ENCODE peak calls at places on chromosomes 7 and 10, in four cellular contexts. D is heart left ventricle, C is mucosa of descending colon, E is kidney epithelial cell. K is an unnamed sample.

GRCh38 chr10:123309740-123310139 is 155.5 kb downstream of the BUB3 start:
- DNase-seq in C (no peak), D (no peak), E (no peak), K (no peak)

GRCh38 chr7:2403718-2404648 is 572 bp downstream of the CHST12 start:
- DNase-seq in E (no peak), C (peak; percentile 60), D (peak; percentile 50), K (peak; percentile 29)

GRCh38 chr10:100878291-100878910 is 34.4 kb upstream of the SLF2 start:
- DNase-seq in D (peak; percentile 36), E (no peak), C (peak; percentile 65), K (peak; percentile 67)

GRCh38 chr10:51718804-51719291 is 19.5 kb upstream of the CSTF2T start:
- DNase-seq in E (peak; percentile 45), C (no peak), D (no peak), K (peak; percentile 44)

GRCh38 chr7:114976666-114977065 is 54.8 kb downstream of the MDFIC start:
- DNase-seq in E (no peak), D (no peak), C (no peak), K (no peak)

GRCh38 chr7:151885202-151885580 is 8.3 kb upstream of the PRKAG2 start:
- DNase-seq in E (no peak), D (no peak), C (no peak), K (no peak)

GRCh38 chr10:51233337-51234100 is 159.2 kb downstream of the PRKG1 start:
- DNase-seq in C (no peak), E (no peak), D (no peak), K (no peak)

GRCh38 chr10:109089779-109090178 is 833.5 kb downstream of the XPNPEP1 start:
- DNase-seq in D (no peak), C (no peak), E (no peak), K (no peak)

GRCh38 chr7:124155400-124156022 is 122.6 kb upstream of the TMEM229A start:
- DNase-seq in D (no peak), C (no peak), E (no peak), K (peak; percentile 23)

GRCh38 chr7:145016068-145016467 is 180.2 kb upstream of the TPK1 start:
- DNase-seq in C (no peak), D (no peak), E (no peak), K (no peak)

GRCh38 chr7:101935521-101936141 is 118.2 kb downstream of the CUX1 start:
- DNase-seq in D (peak; percentile 77), C (peak; percentile 69), E (no peak), K (peak; percentile 86)

GRCh38 chr7:157389951-157390730 is 53.3 kb downstream of the DNAJB6 start:
- DNase-seq in C (no peak), E (no peak), D (no peak), K (no peak)

GRCh38 chr7:44772440-44772839 is 23.8 kb downstream of the ZMIZ2 start:
- DNase-seq in E (no peak), D (no peak), C (no peak), K (no peak)

GRCh38 chr10:124736491-124737136 is 7.6 kb downstream of the FAM53B start:
- DNase-seq in D (peak; percentile 86), E (no peak), C (peak; percentile 85), K (peak; percentile 96)

GRCh38 chr7:12549106-12549505 is 21.4 kb upstream of the SCIN start:
- DNase-seq in D (no peak), C (no peak), E (no peak), K (no peak)

GRCh38 chr10:87863102-87863943 is at the start of the genes KLLN and PTEN:
- DNase-seq in C (peak; percentile 95), D (peak; percentile 91), E (no peak), K (peak; percentile 86)

GRCh38 chr10:17263580-17263979 is 35.5 kb downstream of the VIM start:
- DNase-seq in E (no peak), D (no peak), C (no peak), K (no peak)

GRCh38 chr7:145919712-145920111 is 196.9 kb upstream of the CNTNAP2 start:
- DNase-seq in C (no peak), D (no peak), E (no peak), K (no peak)

GRCh38 chr10:116608683-116609594 is 11.8 kb upstream of the PNLIPRP2 start:
- DNase-seq in C (peak; percentile 52), D (no peak), E (no peak), K (peak; percentile 48)

GRCh38 chr10:14478639-14479038 is 147.9 kb upstream of the FRMD4A start:
- DNase-seq in E (no peak), D (peak; percentile 73), C (no peak), K (peak; percentile 37)

GRCh38 chr10:36172054-36172531 is 530.0 kb upstream of the FZD8 start:
- DNase-seq in C (no peak), E (no peak), D (no peak), K (no peak)

GRCh38 chr10:4352566-4352961 is 473.4 kb upstream of the AKR1E2 start:
- DNase-seq in E (no peak), D (no peak), C (no peak), K (no peak)

GRCh38 chr7:63899691-63900393 is 98.8 kb upstream of the ZNF722 start:
- DNase-seq in E (no peak), D (peak; percentile 89), C (peak; percentile 91), K (peak; percentile 61)

GRCh38 chr10:103709341-103709920 is 145.9 kb downstream of the SH3PXD2A start:
- DNase-seq in C (no peak), D (no peak), E (peak; percentile 63), K (no peak)

GRCh38 chr10:97577701-97578100 is 5.1 kb downstream of the ANKRD2 start:
- DNase-seq in E (no peak), C (no peak), D (no peak), K (no peak)

GRCh38 chr7:7443951-7444350 is 91.7 kb downstream of the COL28A1 start:
- DNase-seq in D (no peak), E (no peak), C (no peak), K (no peak)

GRCh38 chr10:78931333-78932083 is 137.3 kb upstream of the ZMIZ1 start:
- DNase-seq in D (peak; percentile 52), C (no peak), E (peak; percentile 53), K (no peak)

GRCh38 chr7:159096736-159097581 is 47.7 kb downstream of the VIPR2 start:
- DNase-seq in E (no peak), D (peak; percentile 78), C (no peak), K (no peak)

GRCh38 chr10:58512470-58513188 is at the start of gene BICC1:
- DNase-seq in C (no peak), E (no peak), D (peak; percentile 50), K (no peak)

GRCh38 chr7:41060796-41061195 is 642.1 kb downstream of the INHBA start:
- DNase-seq in E (no peak), D (no peak), C (no peak), K (no peak)

GRCh38 chr7:147088916-147089315 is 972.3 kb downstream of the CNTNAP2 start:
- DNase-seq in E (no peak), D (no peak), C (no peak), K (no peak)

GRCh38 chr10:4022473-4022872 is 237.5 kb upstream of the KLF6 start:
- DNase-seq in E (no peak), C (no peak), D (no peak), K (no peak)

GRCh38 chr10:17850526-17850925 is 41.4 kb downstream of the MRC1 start:
- DNase-seq in C (no peak), D (no peak), E (no peak), K (no peak)

DNA sequence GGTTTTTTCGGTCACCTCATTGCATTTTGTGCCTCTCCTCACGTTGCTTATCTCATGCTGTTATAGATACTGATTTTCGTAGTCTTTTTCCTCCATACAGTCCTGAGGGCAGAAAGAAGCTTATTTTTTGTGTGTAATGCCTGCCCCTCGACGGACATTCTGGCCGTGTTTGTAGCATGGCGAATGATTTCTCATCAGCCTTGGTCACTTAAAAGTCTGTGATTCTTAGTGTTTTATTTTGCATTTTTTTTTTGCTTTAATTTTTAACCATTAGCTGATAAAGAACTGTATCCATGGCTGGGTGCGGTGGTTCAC is 469 bp upstream of the NOC3L start:
- DNase-seq in D (no peak), C (no peak), E (no peak), K (no peak)
- H3K4me3 ChIP-seq in D (peak overlapping the region; percentile 67), C (peak overlapping the region; percentile 29), E (peak overlapping the region; percentile 75), K (peak overlapping the region; percentile 71)

GRCh38 chr7:100093498-100093897 is 4.7 kb downstream of the COPS6 start:
- DNase-seq in D (no peak), E (no peak), C (no peak), K (no peak)
- H3K36me3 ChIP-seq in D (peaks cover 38% of the 10 kb centered on the region), E (peaks cover 15% of the 10 kb centered on the region), C (peaks cover 12% of the 10 kb centered on the region), K (peaks cover 44% of the 10 kb centered on the region)

GRCh38 chr10:6074489-6075301 is 12.5 kb upstream of the IL2RA start:
- DNase-seq in E (no peak), D (no peak), C (no peak), K (no peak)
- H3K4me3 ChIP-seq in E (no peak overlapping the region), D (no peak overlapping the region), C (no peak overlapping the region), K (no peak overlapping the region)

GRCh38 chr10:1019362-1019761 is 6.3 kb downstream of the IDI2 start:
- DNase-seq in D (no peak), C (no peak), E (no peak), K (no peak)
- H3K36me3 ChIP-seq in D (peaks cover 22% of the 10 kb centered on the region), C (no peaks in the 10 kb centered on the region), E (peaks cover 5% of the 10 kb centered on the region), K (peaks cover 14% of the 10 kb centered on the region)

DNA sequence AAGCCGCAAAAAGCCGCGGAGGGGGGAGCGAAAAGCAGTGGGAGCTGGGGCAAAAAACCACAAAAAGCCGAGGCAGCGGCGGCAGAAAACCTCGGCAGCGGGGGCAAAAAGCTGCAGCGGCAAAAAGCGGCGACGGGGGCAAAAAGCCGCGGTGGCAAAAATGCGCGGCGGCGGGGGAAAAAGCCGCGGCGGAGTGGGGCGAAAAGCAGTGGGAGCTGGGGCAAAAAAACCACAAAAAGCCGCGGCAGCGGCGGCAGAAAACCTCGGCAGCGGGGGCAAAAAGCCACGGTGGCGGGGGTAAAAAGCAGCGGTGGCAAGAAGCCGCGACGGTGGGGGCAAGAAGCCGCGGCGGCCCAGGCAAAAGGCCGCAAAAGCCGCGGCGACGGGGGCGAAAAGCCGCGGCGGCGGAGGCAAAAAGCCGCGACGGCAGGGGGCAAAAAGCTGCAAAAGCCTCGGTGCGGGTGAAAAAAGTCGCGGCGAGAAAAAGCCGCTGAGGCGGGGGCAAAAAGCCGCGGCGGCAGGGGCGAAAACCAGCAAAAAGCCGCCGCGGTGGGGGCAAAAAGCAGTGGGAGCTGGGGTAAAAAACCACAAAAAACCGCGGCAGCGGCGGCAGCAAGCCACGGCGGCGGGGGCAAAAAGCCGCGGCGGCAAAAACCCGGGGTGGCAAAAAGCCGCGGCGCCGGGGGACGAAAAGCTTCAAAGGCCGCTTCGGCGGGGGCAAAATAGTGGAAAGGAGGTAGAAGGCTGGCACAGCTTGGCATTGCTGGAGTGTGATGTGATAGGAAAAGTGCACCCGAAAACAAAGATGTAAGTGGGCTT is 135.9 kb downstream of the ZNF92 start:
- DNase-seq in E (no peak), C (peak; percentile 24), D (peak; percentile 5), K (no peak)
- H3K4me3 ChIP-seq in E (peak overlapping the region; percentile 44), C (no peak overlapping the region), D (peak overlapping the region; percentile 42), K (peak overlapping the region; percentile 54)

GRCh38 chr7:28466341-28466740 is 54.0 kb downstream of the CREB5 start:
- DNase-seq in E (no peak), C (no peak), D (no peak), K (no peak)
- H3K36me3 ChIP-seq in E (no peaks in the 10 kb centered on the region), C (no peaks in the 10 kb centered on the region), D (no peaks in the 10 kb centered on the region), K (no peaks in the 10 kb centered on the region)

GRCh38 chr7:135150072-135150782 is 2.4 kb downstream of the TMEM140 start:
- DNase-seq in D (no peak), E (no peak), C (no peak), K (no peak)
- H3K4me3 ChIP-seq in D (peak overlapping the region; percentile 17), E (no peak overlapping the region), C (no peak overlapping the region), K (peak overlapping the region; percentile 17)

GRCh38 chr7:74185636-74186035 is 11.5 kb downstream of the EIF4H start:
- DNase-seq in D (no peak), C (no peak), E (no peak), K (no peak)
- H3K36me3 ChIP-seq in D (peaks cover 25% of the 10 kb centered on the region), C (peaks cover 10% of the 10 kb centered on the region), E (no peaks in the 10 kb centered on the region), K (peaks cover 22% of the 10 kb centered on the region)

GRCh38 chr7:87155788-87156187 is 3.5 kb downstream of the DMTF1 start:
- DNase-seq in C (no peak), D (no peak), E (peak; percentile 4), K (no peak)
- H3K4me3 ChIP-seq in C (no peak overlapping the region), D (no peak overlapping the region), E (no peak overlapping the region), K (no peak overlapping the region)